ENCODE peak calls at places on chromosomes 4 and X, in seven cellular contexts. E is spleen; R is upper lobe of right lung; V is left lung; M is CD8-positive, alpha-beta T cell; O is lower lobe of right lung; B is CD8-positive, alpha-beta memory T cell. P is an unnamed sample. For H3K4me1 and H3K27me3, the result is how much of the 10 kb centered on the place peaks cover.

GRCh38 chr4:102315532-102315931 is 29.8 kb downstream of the SLC39A8 start:
- DNase-seq in R (no peak), O (no peak), M (no peak), E (no peak), B (no peak), V (no peak), P (no peak)

GRCh38 chr4:37584087-37584486 is 102.1 kb downstream of the RELL1 start:
- DNase-seq in R (no peak), E (no peak), V (no peak), O (no peak), M (no peak), B (no peak), P (no peak)

GRCh38 chr4:16574981-16575380 is 323.5 kb downstream of the LDB2 start:
- DNase-seq in O (no peak), B (no peak), M (no peak), V (no peak), E (no peak), R (no peak), P (no peak)

GRCh38 chr4:15855804-15856475 is 77.8 kb downstream of the CD38 start:
- DNase-seq in E (no peak), V (no peak), B (no peak), R (no peak), M (no peak), O (no peak), P (no peak)

GRCh38 chr4:15774020-15774420 is 4.1 kb upstream of the CD38 start:
- DNase-seq in V (peak), E (no peak), M (no peak), B (no peak), R (no peak), O (peak), P (peak)

GRCh38 chr4:183602444-183603102 is 56.4 kb downstream of the RWDD4 start:
- DNase-seq in R (no peak), V (no peak), B (no peak), M (no peak), O (no peak), E (no peak), P (no peak)

GRCh38 chr4:8291701-8292387 is 22.3 kb downstream of the HTRA3 start:
- DNase-seq in V (peak), B (peak), R (peak), E (peak), M (no peak), O (peak), P (no peak)

GRCh38 chr4:155796031-155796430 is 37.2 kb downstream of the GUCY1B1 start:
- DNase-seq in V (no peak), O (no peak), M (no peak), R (no peak), E (no peak), B (no peak), P (no peak)

GRCh38 chr4:21009956-21010355 is 309.7 kb downstream of the PACRGL start:
- DNase-seq in M (no peak), R (no peak), B (no peak), O (no peak), E (no peak), V (no peak), P (no peak)

GRCh38 chr4:139014391-139015268 is 951 bp upstream of the NOCT start:
- DNase-seq in R (no peak), V (no peak), M (no peak), B (no peak), E (no peak), O (no peak), P (peak)

GRCh38 chr4:155392486-155393184 is 15.9 kb upstream of the MAP9 start:
- DNase-seq in M (no peak), R (no peak), E (no peak), B (no peak), V (no peak), O (no peak), P (peak)

GRCh38 chr4:88018471-88018870 is 11.0 kb downstream of the PKD2 start:
- DNase-seq in B (no peak), V (peak), M (no peak), R (no peak), O (no peak), E (no peak), P (no peak)

GRCh38 chr4:1419708-1420107 is 13.5 kb upstream of the NKX1-1 start:
- DNase-seq in R (peak), V (no peak), O (peak), E (peak), M (no peak), B (no peak), P (no peak)

GRCh38 chr4:1416948-1417260 is 10.7 kb upstream of the NKX1-1 start:
- DNase-seq in R (peak), E (peak), B (no peak), M (no peak), O (peak), V (peak), P (no peak)

GRCh38 chr4:1417522-1418390 is 11.5 kb upstream of the NKX1-1 start:
- DNase-seq in E (peak), B (peak), R (peak), O (peak), M (no peak), V (peak), P (no peak)

GRCh38 chr4:1418494-1419285 is 12.4 kb upstream of the NKX1-1 start:
- DNase-seq in E (peak), V (peak), R (peak), O (peak), M (no peak), B (no peak), P (no peak)

GRCh38 chr4:1421650-1422049 is 15.4 kb upstream of the NKX1-1 start:
- DNase-seq in V (no peak), B (no peak), E (no peak), O (no peak), M (no peak), R (no peak), P (no peak)
- H3K27ac ChIP-seq in V (no peak), B (no peak), E (no peak), O (no peak), M (no peak), R (no peak), P (no peak)

GRCh38 chr4:6963139-6963611 is 53.5 kb downstream of the TBC1D14 start:
- DNase-seq in V (no peak), E (no peak), O (no peak), R (no peak), B (no peak), M (no peak), P (no peak)

GRCh38 chr4:6962211-6963041 is 52.8 kb downstream of the TBC1D14 start:
- DNase-seq in E (no peak), R (no peak), V (no peak), B (no peak), M (no peak), O (no peak), P (no peak)

GRCh38 chr4:6967846-6968340 is 58.3 kb downstream of the TBC1D14 start:
- DNase-seq in O (no peak), B (no peak), R (no peak), M (no peak), V (no peak), E (no peak), P (no peak)

GRCh38 chr4:6968496-6968895 is 58.9 kb downstream of the TBC1D14 start:
- DNase-seq in M (no peak), R (no peak), O (no peak), V (no peak), B (no peak), E (no peak), P (no peak)

GRCh38 chr4:6965329-6965728 is 55.7 kb downstream of the TBC1D14 start:
- DNase-seq in V (no peak), E (no peak), M (no peak), R (no peak), O (no peak), B (no peak), P (no peak)
- H3K4me1 ChIP-seq in V (under half), E (under half), M (under half), R (under half), O (under half), B (under half), P (under half)

DNA sequence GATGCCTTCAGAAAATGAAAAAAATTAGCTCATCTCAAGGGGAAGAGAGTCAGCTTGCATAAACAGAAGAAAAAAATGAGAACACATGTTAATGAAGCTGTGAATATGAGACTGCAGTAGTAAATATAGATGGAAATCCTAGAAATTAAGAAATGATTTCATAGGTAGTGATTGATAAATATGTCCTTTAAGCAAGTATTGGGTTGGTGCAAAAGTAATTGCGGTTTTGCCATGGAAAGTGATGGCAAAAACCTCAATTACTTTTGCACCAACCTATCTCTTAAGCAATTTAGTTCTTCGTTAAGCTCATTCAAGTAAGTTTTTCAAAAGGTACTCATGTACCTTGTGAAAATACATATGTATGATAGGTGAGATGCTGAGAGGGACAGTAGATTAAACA is 400.9 kb downstream of the SH2D1A start:
- DNase-seq in M (no peak), V (no peak), B (no peak), R (no peak), E (no peak), O (no peak), P (no peak)
- H3K27me3 ChIP-seq in M (under half), V (under half), B (under half), R (under half), E (under half), O (under half), P (under half)

DNA sequence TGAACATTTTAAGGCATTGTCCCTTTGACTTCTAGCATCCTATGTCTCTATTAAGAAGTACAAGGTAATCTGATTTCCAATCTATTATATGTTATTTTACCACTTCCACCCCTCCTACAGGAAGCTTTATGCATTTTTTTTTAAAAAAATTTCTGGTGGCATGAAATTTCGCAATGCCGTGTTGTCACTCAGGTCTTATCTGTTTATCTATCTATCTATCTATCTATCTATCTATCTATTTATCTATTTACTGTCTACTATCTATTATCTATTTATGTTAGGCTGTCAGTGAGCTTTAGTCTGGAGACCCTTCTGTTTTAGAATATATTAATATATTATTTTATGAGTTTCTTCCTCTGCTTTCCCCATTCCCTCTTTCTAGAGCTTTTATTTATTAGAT is 125.3 kb upstream of the FAM9C start:
- DNase-seq in B (no peak), M (no peak), V (no peak), O (no peak), R (no peak), E (no peak), P (no peak)
- H3K27ac ChIP-seq in B (no peak), M (no peak), V (no peak), O (no peak), R (no peak), E (no peak), P (no peak)

P was measured in foreskin keratinocyte.